ENCODE peak calls at places on chromosome 18, in five cellular contexts. N, A, S, G and J are unnamed samples.

GRCh38 chr18:8882632-8883408 is 177.5 kb downstream of the MTCL1 start:
- DNase-seq in A (peak), N (peak), S (peak), G (no peak), J (peak)

GRCh38 chr18:40485318-40485717 is 1469.7 kb upstream of the PIK3C3 start:
- DNase-seq in S (no peak), G (no peak), N (no peak), A (no peak), J (no peak)

GRCh38 chr18:75068682-75069435 is 140.1 kb downstream of the PTGR3 start:
- DNase-seq in S (no peak), G (no peak), A (no peak), N (no peak), J (no peak)

GRCh38 chr18:31230495-31230894 is 67.8 kb upstream of the DSC1 start:
- DNase-seq in A (peak), N (peak), G (peak), S (no peak), J (no peak)

GRCh38 chr18:38491195-38491594 is 925.6 kb upstream of the CELF4 start:
- DNase-seq in G (no peak), S (no peak), A (no peak), N (no peak), J (no peak)

GRCh38 chr18:57585421-57585820 is 1.1 kb downstream of the FECH start:
- DNase-seq in S (no peak), N (peak), G (no peak), A (no peak), J (peak)

GRCh38 chr18:76565238-76566173 is 70.5 kb upstream of the ZNF516 start:
- DNase-seq in S (peak), G (no peak), N (peak), A (peak), J (peak)

GRCh38 chr18:22432672-22433137 is 15.0 kb upstream of the CTAGE1 start:
- DNase-seq in G (no peak), S (no peak), N (peak), A (no peak), J (peak)

GRCh38 chr18:32091724-32092421 is at the start of gene RNF138:
- DNase-seq in N (peak), G (peak), S (peak), A (peak), J (peak)

GRCh38 chr18:8744656-8745055 is 39.3 kb downstream of the MTCL1 start:
- DNase-seq in G (no peak), S (no peak), A (no peak), N (no peak), J (no peak)

GRCh38 chr18:29251681-29252080 is 1074.8 kb upstream of the CDH2 start:
- DNase-seq in A (no peak), G (no peak), N (no peak), S (no peak), J (no peak)

GRCh38 chr18:9380101-9380500 is 45.5 kb downstream of the TWSG1 start:
- DNase-seq in N (no peak), G (no peak), S (no peak), A (no peak), J (no peak)

GRCh38 chr18:32243358-32243757 is 53.5 kb downstream of the MEP1B start:
- DNase-seq in A (no peak), S (no peak), N (no peak), G (no peak), J (no peak)

GRCh38 chr18:58416704-58417683 is 211.9 kb downstream of the ALPK2 start:
- DNase-seq in G (no peak), N (peak), S (no peak), A (peak), J (no peak)

GRCh38 chr18:41763361-41763760 is 191.7 kb upstream of the PIK3C3 start:
- DNase-seq in A (no peak), N (no peak), S (no peak), G (no peak), J (no peak)

GRCh38 chr18:65817178-65817577 is 66.4 kb downstream of the CDH7 start:
- DNase-seq in S (peak), G (no peak), N (no peak), A (no peak), J (no peak)

GRCh38 chr18:2894131-2894840 is 47.5 kb downstream of the EMILIN2 start:
- DNase-seq in N (no peak), S (no peak), G (no peak), A (peak), J (peak)

GRCh38 chr18:75211002-75211621 is 515 bp downstream of the TSHZ1 start:
- DNase-seq in N (peak), S (peak), G (no peak), A (peak), J (no peak)

DNA sequence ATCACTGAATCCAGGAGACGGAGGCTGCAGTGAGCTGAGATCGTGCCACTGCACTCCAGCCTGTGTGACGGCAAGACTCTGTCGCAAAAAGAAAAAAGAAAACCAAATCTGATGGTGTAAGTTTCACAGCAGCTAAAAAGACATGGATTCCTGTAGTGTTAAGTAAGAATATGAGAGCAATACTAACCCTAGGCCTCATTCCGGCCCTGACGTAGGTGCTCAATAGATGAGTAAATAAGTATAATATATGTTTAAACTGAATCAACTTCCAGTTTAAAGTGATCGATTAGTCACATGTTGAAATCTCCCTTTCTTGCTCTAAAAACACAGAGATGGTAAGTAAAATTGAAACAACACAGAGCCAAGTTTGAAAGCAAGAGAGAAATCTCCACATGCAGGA is 8.0 kb downstream of the ME2 start:
- DNase-seq in N (no peak), G (no peak), A (no peak), S (no peak), J (no peak)
- TF ChIP-seq JUNB in N (no peak), G (no peak), A (no peak), S (no peak), J (no peak)

GRCh38 chr18:33928226-33928625 is 296.5 kb downstream of the NOL4 start:
- DNase-seq in N (no peak), S (no peak), A (no peak), G (no peak), J (no peak)

GRCh38 chr18:33923980-33924379 is 300.7 kb downstream of the NOL4 start:
- DNase-seq in G (no peak), N (no peak), S (no peak), A (no peak), J (no peak)

DNA sequence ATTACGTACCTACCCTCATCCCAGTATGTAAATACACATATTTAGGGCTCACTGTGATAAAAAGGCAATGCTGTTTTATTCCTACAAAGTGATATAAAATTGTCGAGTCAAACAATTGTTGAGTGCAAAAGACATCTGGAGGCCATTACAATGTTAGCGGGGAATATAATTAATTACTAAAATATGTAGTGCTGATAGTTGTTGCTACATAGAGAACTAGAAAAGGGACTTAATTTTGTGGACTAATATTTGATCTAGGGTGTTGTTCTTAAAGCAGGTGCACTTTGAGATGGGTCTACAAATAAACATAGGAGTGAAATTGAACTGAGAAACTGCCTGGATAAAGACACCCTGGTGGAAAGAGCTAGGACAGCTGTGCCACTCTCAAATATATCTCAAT is 300.1 kb downstream of the NOL4 start:
- DNase-seq in G (no peak), A (no peak), S (no peak), N (no peak), J (no peak)
- TF ChIP-seq JUNB in G (no peak), A (no peak), S (no peak), N (no peak), J (no peak)

DNA sequence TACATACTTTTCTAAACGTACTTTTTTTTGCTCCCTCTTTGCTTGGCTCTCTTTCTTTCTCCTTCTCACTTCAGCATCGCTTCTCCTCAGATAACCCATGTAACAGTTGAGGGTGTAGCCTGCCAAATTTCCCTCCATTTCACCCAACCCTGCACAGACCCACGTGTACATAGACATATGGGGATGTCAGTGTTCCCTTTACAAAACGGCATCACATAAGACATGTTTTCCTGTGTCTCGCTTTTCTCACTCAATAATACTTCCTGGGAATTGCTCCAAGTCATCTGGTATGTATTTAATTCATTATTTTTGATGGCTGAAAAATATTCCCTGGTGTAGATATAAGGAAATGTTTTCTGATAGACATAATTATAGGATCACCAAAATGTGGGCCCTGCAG is 176.8 kb downstream of the LOXHD1 start:
- DNase-seq in G (no peak), S (no peak), N (no peak), A (no peak), J (no peak)
- TF ChIP-seq JUNB in G (no peak), S (no peak), N (no peak), A (no peak), J (no peak)

GRCh38 chr18:55275042-55275897 is 312.7 kb downstream of the TCF4 start:
- DNase-seq in A (no peak), S (peak), G (no peak), N (peak), J (no peak)
- TF ChIP-seq JUNB in A (no peak), S (no peak), G (no peak), N (no peak), J (no peak)

GRCh38 chr18:56217406-56217805 is 421.0 kb downstream of the TXNL1 start:
- DNase-seq in A (no peak), N (no peak), G (no peak), S (no peak), J (no peak)
- TF ChIP-seq JUNB in A (no peak), N (no peak), G (no peak), S (no peak), J (no peak)

GRCh38 chr18:12750076-12750707 is 47.4 kb downstream of the PSMG2 start:
- DNase-seq in S (no peak), A (no peak), G (peak), N (no peak), J (no peak)
- TF ChIP-seq JUNB in S (no peak), A (no peak), G (no peak), N (no peak), J (no peak)

DNA sequence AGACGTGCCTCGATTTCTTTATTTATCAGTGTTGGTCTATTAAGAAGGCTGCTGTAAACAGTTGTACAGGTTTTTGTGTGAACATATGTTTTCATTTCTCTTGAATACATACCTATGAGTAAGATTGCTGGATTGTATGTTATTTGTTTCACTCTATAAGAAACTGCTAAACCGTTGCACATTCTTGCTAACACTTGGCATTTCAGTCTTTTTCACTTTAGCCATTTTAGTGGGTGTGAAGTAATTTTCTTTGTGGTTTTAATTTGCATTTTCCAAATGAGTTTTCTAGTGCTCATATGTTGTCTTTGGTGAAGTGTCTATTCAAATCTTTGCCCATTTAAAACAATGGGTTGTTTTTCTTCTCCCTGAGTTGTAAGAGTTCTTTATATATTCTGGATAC is 221.5 kb upstream of the SMAD7 start:
- DNase-seq in N (no peak), A (no peak), G (no peak), S (no peak), J (no peak)
- TF ChIP-seq JUNB in N (no peak), A (no peak), G (no peak), S (no peak), J (no peak)

GRCh38 chr18:79524181-79525078 is 128.7 kb downstream of the NFATC1 start:
- DNase-seq in A (no peak), G (no peak), S (no peak), N (no peak), J (no peak)
- TF ChIP-seq JUNB in A (no peak), G (no peak), S (no peak), N (no peak), J (no peak)

GRCh38 chr18:13216732-13217465 is 1.7 kb upstream of the LDLRAD4 start:
- DNase-seq in S (peak), A (no peak), G (no peak), N (no peak), J (no peak)

GRCh38 chr18:13217466-13217961 is 1.0 kb upstream of the LDLRAD4 start:
- DNase-seq in A (no peak), G (no peak), S (peak), N (peak), J (peak)

GRCh38 chr18:13218376-13219011 is at the start of gene LDLRAD4:
- DNase-seq in A (no peak), G (no peak), S (peak), N (no peak), J (no peak)

GRCh38 chr18:13217971-13218375 is 587 bp upstream of the LDLRAD4 start:
- DNase-seq in S (peak), N (no peak), A (no peak), G (no peak), J (peak)

DNA sequence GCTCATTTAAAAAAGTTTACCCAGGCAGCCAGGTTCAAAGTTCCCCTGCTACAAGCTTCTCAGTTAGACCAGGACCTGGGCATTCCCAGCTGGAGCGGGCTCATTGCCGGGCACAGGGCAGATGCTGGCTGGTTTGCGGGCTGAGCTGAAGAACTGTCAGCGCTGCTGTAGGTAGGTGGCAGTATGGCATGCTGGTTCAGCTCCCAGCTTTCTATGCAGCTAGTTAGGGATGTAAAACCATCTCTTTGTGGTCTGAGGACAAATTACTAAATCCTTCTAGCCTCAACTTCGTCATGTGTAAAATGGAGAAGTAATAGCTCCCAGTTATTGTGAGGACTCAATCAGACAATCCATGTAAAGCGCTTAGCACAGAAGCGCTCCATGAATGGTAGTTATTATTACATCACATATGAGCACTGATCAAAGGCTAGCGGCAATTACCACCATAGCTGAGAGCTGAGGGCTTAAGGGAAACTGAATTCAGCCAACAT is 2.4 kb upstream of the LDLRAD4 start:
- DNase-seq in A (peak), N (peak), S (peak), G (peak), J (peak)
- TF ChIP-seq JUNB in A (no peak), N (no peak), S (no peak), G (no peak), J (no peak)

GRCh38 chr18:46169464-46169941 is 65.3 kb downstream of the HAUS1 start:
- DNase-seq in G (no peak), A (peak), S (no peak), N (peak), J (no peak)
- TF ChIP-seq JUNB in G (no peak), A (no peak), S (no peak), N (no peak), J (no peak)